ENCODE peak calls at places on chromosomes 12 and 14, in ten cellular contexts. Z is kidney tubule cell; E is Right ventricle myocardium superior; O is neuronal stem cell; N is mammary epithelial cell; S is midbrain; R is neural crest cell; M is progenitor cell of endocrine pancreas; H is hypothalamus; F is activated CD4-positive, alpha-beta T cell treated with anti-CD3 and anti-CD28 coated beads, Interleukin-2, amount 50 U/mL, for 4 hours. V is an unnamed sample.
A peak's percentile ranks its signal among the peaks of the same experiment; 100 is the strongest.

GRCh38 chr14:58298880-58299664 is 717 bp downstream of the ARID4A start:
- DNase-seq in M (peak; percentile 21), E (peak; percentile 54), F (peak; percentile 22), O (peak; percentile 41), R (peak; percentile 25), S (peak; percentile 65), N (no peak), H (peak; percentile 70), Z (peak; percentile 13), V (peak; percentile 29)

GRCh38 chr14:61171687-61172086 is 109.5 kb downstream of the TMEM30B start:
- DNase-seq in N (no peak), S (no peak), M (no peak), H (no peak), R (no peak), F (no peak), Z (no peak), O (no peak), E (no peak), V (no peak)

GRCh38 chr12:67698711-67699603 is 50.4 kb downstream of the DYRK2 start:
- DNase-seq in E (no peak), O (no peak), R (no peak), N (peak; percentile 96), F (peak; percentile 18), Z (no peak), S (no peak), H (no peak), M (no peak), V (no peak)

GRCh38 chr14:72186461-72187035 is 254.3 kb downstream of the RGS6 start:
- DNase-seq in F (no peak), Z (peak; percentile 16), M (no peak), N (no peak), O (no peak), H (no peak), S (peak; percentile 58), E (no peak), R (no peak), V (no peak)

GRCh38 chr12:29148958-29149690 is at the start of gene FAR2:
- DNase-seq in E (peak; percentile 67), O (peak; percentile 44), M (peak; percentile 42), Z (peak; percentile 64), N (peak; percentile 52), H (no peak), F (peak; percentile 28), S (peak; percentile 21), R (peak; percentile 35), V (no peak)

GRCh38 chr14:85466678-85467077 is 63.3 kb upstream of the FLRT2 start:
- DNase-seq in E (no peak), N (peak; percentile 65), R (no peak), H (no peak), O (no peak), S (no peak), F (no peak), Z (peak; percentile 22), M (no peak), V (no peak)

GRCh38 chr12:76030378-76031080 is 1.0 kb downstream of the PHLDA1 start:
- DNase-seq in E (peak; percentile 55), O (no peak), N (no peak), Z (peak; percentile 67), H (peak; percentile 36), M (peak; percentile 26), S (no peak), F (peak; percentile 43), R (peak; percentile 34), V (peak; percentile 63)

GRCh38 chr12:109247831-109248654 is 61.0 kb downstream of the FOXN4 start:
- DNase-seq in R (no peak), N (no peak), O (no peak), M (no peak), H (no peak), E (no peak), S (no peak), Z (peak; percentile 12), F (no peak), V (no peak)

GRCh38 chr14:64762044-64763034 is 58.1 kb downstream of the PLEKHG3 start:
- DNase-seq in M (no peak), R (no peak), S (no peak), O (no peak), F (peak; percentile 39), N (peak; percentile 92), Z (peak; percentile 88), E (peak; percentile 86), H (no peak), V (peak; percentile 91)

GRCh38 chr12:120007272-120007671 is 18.2 kb downstream of the BICDL1 start:
- DNase-seq in M (no peak), H (no peak), Z (peak; percentile 33), O (no peak), R (no peak), S (no peak), N (no peak), E (no peak), F (peak; percentile 71), V (no peak)

GRCh38 chr14:76762617-76763361 is 1.5 kb downstream of the VASH1 start:
- DNase-seq in S (no peak), Z (no peak), E (peak; percentile 43), N (no peak), O (no peak), R (no peak), F (no peak), M (no peak), H (no peak), V (no peak)

GRCh38 chr14:61598980-61599379 is 96.3 kb upstream of the HIF1A start:
- DNase-seq in H (no peak), F (no peak), R (no peak), S (no peak), Z (no peak), N (no peak), O (no peak), E (no peak), M (no peak), V (no peak)

GRCh38 chr12:96375173-96375572 is 25.1 kb downstream of the CDK17 start:
- DNase-seq in S (no peak), M (no peak), O (no peak), R (no peak), E (no peak), F (no peak), N (no peak), H (no peak), Z (no peak), V (no peak)

GRCh38 chr12:6542209-6543009 is 8.1 kb downstream of the GAPDH start:
- DNase-seq in R (no peak), M (no peak), Z (peak; percentile 19), E (no peak), O (no peak), H (no peak), N (no peak), S (no peak), F (no peak), V (no peak)

GRCh38 chr14:52950410-52950897 is 396 bp downstream of the FERMT2 start:
- DNase-seq in O (peak; percentile 45), Z (peak; percentile 56), E (peak; percentile 71), S (peak; percentile 69), F (no peak), H (peak; percentile 51), R (peak; percentile 55), N (peak; percentile 56), M (peak; percentile 22), V (peak; percentile 16)

GRCh38 chr12:41962171-41962572 is 182.5 kb downstream of the GXYLT1 start:
- DNase-seq in E (peak; percentile 54), S (peak; percentile 74), F (no peak), H (no peak), N (no peak), M (no peak), O (no peak), R (no peak), Z (no peak), V (peak; percentile 77)

V was measured in NCI-H146.